ENCODE peak calls at places on chromosomes 11 and 22, in seven cellular contexts. W is stimulated activated CD4-positive, alpha-beta T cell treated with anti-CD3 and anti-CD28 coated beads, Interleukin-15, amount 100 ng/mL, for 1 hour; L is kidney glomerular epithelial cell; G is non-pigmented ciliary epithelial cell; C is RWPE1; E is fibroblast of mammary gland; P is NCI-H2171 treated with DMSO at 0.1 percent for 48 hours. O is an unnamed sample.

GRCh38 chr11:86194998-86195397 is 49.6 kb upstream of the EED start:
- DNase-seq in W (no peak), L (no peak), G (no peak), C (no peak), E (no peak), P (no peak), O (no peak)

GRCh38 chr22:45127866-45128265 is 35.9 kb upstream of the NUP50 start:
- DNase-seq in W (no peak), L (no peak), G (no peak), C (no peak), E (peak; percentile 41), P (no peak), O (no peak)

GRCh38 chr11:92048415-92048814 is 176.2 kb upstream of the FAT3 start:
- DNase-seq in W (no peak), L (peak; percentile 63), G (no peak), C (peak; percentile 31), E (no peak), P (no peak), O (no peak)

GRCh38 chr11:69003866-69004311 is 9.2 kb downstream of the MRGPRF start:
- DNase-seq in W (no peak), L (no peak), G (no peak), C (no peak), E (no peak), P (no peak), O (no peak)

GRCh38 chr22:28967163-28967562 is 83.8 kb downstream of the ZNRF3 start:
- DNase-seq in W (no peak), L (no peak), G (no peak), C (no peak), E (no peak), P (no peak), O (no peak)

GRCh38 chr11:68839953-68840641 is 1.6 kb downstream of the CPT1A start:
- DNase-seq in W (no peak), L (no peak), G (no peak), C (peak; percentile 22), E (peak; percentile 28), P (no peak), O (no peak)

GRCh38 chr11:32435511-32435946 is at the start of gene WT1:
- DNase-seq in W (no peak), L (peak; percentile 91), G (no peak), C (no peak), E (no peak), P (peak; percentile 55), O (no peak)

GRCh38 chr22:48500481-48501230 is 1327.0 kb downstream of the BRD1 start:
- DNase-seq in W (no peak), L (no peak), G (no peak), C (no peak), E (no peak), P (no peak), O (no peak)

GRCh38 chr22:24285245-24285644 is 14.6 kb downstream of the SPECC1L start:
- DNase-seq in W (no peak), L (no peak), G (no peak), C (no peak), E (no peak), P (no peak), O (no peak)

GRCh38 chr11:128380280-128380604 is 207.1 kb downstream of the ETS1 start:
- DNase-seq in W (no peak), L (no peak), G (no peak), C (no peak), E (no peak), P (no peak), O (no peak)

GRCh38 chr11:75161506-75161905 is 10.6 kb downstream of the SLCO2B1 start:
- DNase-seq in W (no peak), L (no peak), G (no peak), C (no peak), E (no peak), P (no peak), O (no peak)

GRCh38 chr11:103024086-103024485 is 67.9 kb downstream of the DCUN1D5 start:
- DNase-seq in W (no peak), L (peak; percentile 4), G (no peak), C (no peak), E (no peak), P (no peak), O (no peak)

GRCh38 chr11:92556435-92556834 is 331.8 kb downstream of the FAT3 start:
- DNase-seq in W (no peak), L (no peak), G (no peak), C (peak; percentile 2), E (peak; percentile 1), P (no peak), O (peak; percentile 2)

GRCh38 chr11:14258177-14258935 is 100.6 kb downstream of the RRAS2 start:
- DNase-seq in W (no peak), L (peak; percentile 14), G (no peak), C (peak; percentile 83), E (peak; percentile 88), P (no peak), O (no peak)

GRCh38 chr22:27115816-27116256 is 458.4 kb downstream of the MIAT start:
- DNase-seq in W (no peak), L (peak; percentile 86), G (peak; percentile 94), C (no peak), E (peak; percentile 17), P (no peak), O (no peak)

O was measured in smooth muscle cell of the brain vasculature.